ENCODE peak calls at places on chromosomes 12 and 14, in four cellular contexts. One of them, this sample, is unnamed.
A peak's percentile ranks its signal among the peaks of the same experiment; 100 is the strongest.

GRCh38 chr12:132030367-132031038 is 80.8 kb downstream of the EP400 start:
- DNase-seq in HEK293T: no peak
- DNase-seq in IMR-90: peak; percentile 61
- DNase-seq in NCI-H1092 treated with DMSO at 0.1 percent for 48 hours: no peak
- DNase-seq in this sample: no peak

GRCh38 chr12:25328082-25328712 is 77.5 kb upstream of the KRAS start:
- DNase-seq in HEK293T: peak; percentile 21
- DNase-seq in NCI-H1092 treated with DMSO at 0.1 percent for 48 hours: no peak
- DNase-seq in IMR-90: peak; percentile 66
- DNase-seq in this sample: peak; percentile 17

GRCh38 chr12:132282031-132282949 is 47.1 kb downstream of the GALNT9 start:
- DNase-seq in HEK293T: no peak
- DNase-seq in IMR-90: no peak
- DNase-seq in NCI-H1092 treated with DMSO at 0.1 percent for 48 hours: no peak
- DNase-seq in this sample: no peak

GRCh38 chr12:91618281-91618680 is 435.7 kb upstream of the DCN start:
- DNase-seq in HEK293T: no peak
- DNase-seq in NCI-H1092 treated with DMSO at 0.1 percent for 48 hours: no peak
- DNase-seq in IMR-90: no peak
- DNase-seq in this sample: no peak

GRCh38 chr14:31083781-31084180 is 57.6 kb upstream of the STRN3 start:
- DNase-seq in HEK293T: no peak
- DNase-seq in IMR-90: no peak
- DNase-seq in NCI-H1092 treated with DMSO at 0.1 percent for 48 hours: no peak
- DNase-seq in this sample: no peak

GRCh38 chr12:49342066-49342913 is 4.4 kb upstream of the DNAJC22 start:
- DNase-seq in IMR-90: peak; percentile 66
- DNase-seq in HEK293T: peak; percentile 88
- DNase-seq in NCI-H1092 treated with DMSO at 0.1 percent for 48 hours: peak; percentile 85
- DNase-seq in this sample: peak; percentile 29

GRCh38 chr14:93897476-93897845 is 29.7 kb upstream of the FAM181A start:
- DNase-seq in IMR-90: no peak
- DNase-seq in NCI-H1092 treated with DMSO at 0.1 percent for 48 hours: no peak
- DNase-seq in HEK293T: no peak
- DNase-seq in this sample: no peak

GRCh38 chr14:105021656-105022275 is 883 bp upstream of the CDCA4 start:
- DNase-seq in NCI-H1092 treated with DMSO at 0.1 percent for 48 hours: peak; percentile 69
- DNase-seq in HEK293T: no peak
- DNase-seq in IMR-90: peak; percentile 44
- DNase-seq in this sample: peak; percentile 47

GRCh38 chr12:40446385-40446784 is 221.6 kb downstream of the LRRK2 start:
- DNase-seq in IMR-90: peak; percentile 2
- DNase-seq in NCI-H1092 treated with DMSO at 0.1 percent for 48 hours: no peak
- DNase-seq in HEK293T: peak; percentile 22
- DNase-seq in this sample: peak; percentile 29

GRCh38 chr14:68391292-68392014 is 401.4 kb downstream of the ZFP36L1 start:
- DNase-seq in NCI-H1092 treated with DMSO at 0.1 percent for 48 hours: no peak
- DNase-seq in HEK293T: no peak
- DNase-seq in IMR-90: peak; percentile 79
- DNase-seq in this sample: no peak

GRCh38 chr12:102879144-102879763 is 37.8 kb downstream of the PAH start:
- DNase-seq in NCI-H1092 treated with DMSO at 0.1 percent for 48 hours: peak; percentile 87
- DNase-seq in HEK293T: peak; percentile 52
- DNase-seq in IMR-90: peak; percentile 6
- DNase-seq in this sample: peak; percentile 76

GRCh38 chr14:51093371-51094281 is 1.3 kb downstream of the TRIM9 start:
- DNase-seq in IMR-90: no peak
- DNase-seq in HEK293T: peak; percentile 49
- DNase-seq in NCI-H1092 treated with DMSO at 0.1 percent for 48 hours: peak; percentile 83
- DNase-seq in this sample: peak; percentile 81

GRCh38 chr12:113555226-113555625 is 83.6 kb upstream of the LHX5 start:
- DNase-seq in NCI-H1092 treated with DMSO at 0.1 percent for 48 hours: no peak
- DNase-seq in HEK293T: no peak
- DNase-seq in IMR-90: peak; percentile 8
- DNase-seq in this sample: no peak

GRCh38 chr14:36289954-36290353 is 30.5 kb downstream of the MBIP start:
- DNase-seq in NCI-H1092 treated with DMSO at 0.1 percent for 48 hours: no peak
- DNase-seq in HEK293T: no peak
- DNase-seq in IMR-90: no peak
- DNase-seq in this sample: no peak

GRCh38 chr12:80567391-80567790 is 123.4 kb downstream of the PTPRQ start:
- DNase-seq in HEK293T: no peak
- DNase-seq in NCI-H1092 treated with DMSO at 0.1 percent for 48 hours: no peak
- DNase-seq in IMR-90: peak; percentile 64
- DNase-seq in this sample: no peak

GRCh38 chr12:103928736-103929050 is 1.5 kb upstream of the HSP90B1 start:
- DNase-seq in IMR-90: no peak
- DNase-seq in NCI-H1092 treated with DMSO at 0.1 percent for 48 hours: no peak
- DNase-seq in HEK293T: no peak
- DNase-seq in this sample: no peak

GRCh38 chr12:54217774-54218221 is 29.0 kb upstream of the SMUG1 start:
- DNase-seq in HEK293T: no peak
- DNase-seq in IMR-90: no peak
- DNase-seq in NCI-H1092 treated with DMSO at 0.1 percent for 48 hours: peak; percentile 72
- DNase-seq in this sample: no peak

GRCh38 chr12:12428961-12429657 is 72.2 kb downstream of the BORCS5 start:
- DNase-seq in NCI-H1092 treated with DMSO at 0.1 percent for 48 hours: no peak
- DNase-seq in HEK293T: no peak
- DNase-seq in IMR-90: no peak
- DNase-seq in this sample: no peak

This sample was measured in NCI-H345.